ENCODE peak calls at places on chromosome 19, in eight cellular contexts. One of them, this sample, is unnamed.

GRCh38 chr19:30799854-30800755 is 427.9 kb downstream of the ZNF536 start:
- DNase-seq in GM12878: no peak
- DNase-seq in NB4: peak; percentile 12
- DNase-seq in K562: peak; percentile 57
- DNase-seq in HepG2: peak; percentile 3
- DNase-seq in HCT116: no peak
- DNase-seq in H1: peak; percentile 90
- DNase-seq in A549: peak; percentile 83
- DNase-seq in this sample: no peak

GRCh38 chr19:5354403-5354802 is 13.8 kb upstream of the PTPRS start:
- DNase-seq in HCT116: no peak
- DNase-seq in HepG2: peak; percentile 34
- DNase-seq in NB4: peak; percentile 42
- DNase-seq in H1: peak; percentile 76
- DNase-seq in A549: no peak
- DNase-seq in K562: peak; percentile 39
- DNase-seq in GM12878: no peak
- DNase-seq in this sample: no peak

GRCh38 chr19:45253396-45254027 is 2.4 kb downstream of the MARK4 start:
- DNase-seq in HCT116: no peak
- DNase-seq in A549: no peak
- DNase-seq in GM12878: no peak
- DNase-seq in K562: no peak
- DNase-seq in H1: no peak
- DNase-seq in HepG2: no peak
- DNase-seq in NB4: no peak
- DNase-seq in this sample: no peak

GRCh38 chr19:53962887-53963435 is at the start of gene CACNG8:
- DNase-seq in K562: no peak
- DNase-seq in GM12878: no peak
- DNase-seq in H1: no peak
- DNase-seq in HCT116: no peak
- DNase-seq in NB4: no peak
- DNase-seq in A549: no peak
- DNase-seq in HepG2: no peak
- DNase-seq in this sample: no peak

GRCh38 chr19:6264077-6264445 is 15.7 kb downstream of the MLLT1 start:
- DNase-seq in HCT116: no peak
- DNase-seq in A549: no peak
- DNase-seq in H1: no peak
- DNase-seq in GM12878: no peak
- DNase-seq in K562: no peak
- DNase-seq in HepG2: no peak
- DNase-seq in NB4: no peak
- DNase-seq in this sample: no peak

GRCh38 chr19:8988204-8988603 is 22.0 kb downstream of the MUC16 start:
- DNase-seq in K562: peak; percentile 56
- DNase-seq in GM12878: no peak
- DNase-seq in H1: peak; percentile 52
- DNase-seq in HepG2: no peak
- DNase-seq in NB4: peak; percentile 79
- DNase-seq in A549: peak; percentile 7
- DNase-seq in HCT116: peak; percentile 13
- DNase-seq in this sample: no peak

GRCh38 chr19:46898731-46899130 is 37.9 kb downstream of the ARHGAP35 start:
- DNase-seq in HepG2: no peak
- DNase-seq in K562: no peak
- DNase-seq in NB4: no peak
- DNase-seq in H1: no peak
- DNase-seq in GM12878: no peak
- DNase-seq in HCT116: no peak
- DNase-seq in A549: no peak
- DNase-seq in this sample: no peak

GRCh38 chr19:19185853-19186728 is 5.9 kb downstream of the BORCS8 start:
- DNase-seq in H1: peak; percentile 92
- DNase-seq in HepG2: peak; percentile 68
- DNase-seq in K562: peak; percentile 86
- DNase-seq in HCT116: peak; percentile 50
- DNase-seq in GM12878: no peak
- DNase-seq in NB4: peak; percentile 81
- DNase-seq in A549: no peak
- DNase-seq in this sample: peak; percentile 15

GRCh38 chr19:16581145-16581970 is 9.1 kb upstream of the SLC35E1 start:
- DNase-seq in H1: no peak
- DNase-seq in NB4: no peak
- DNase-seq in HCT116: no peak
- DNase-seq in K562: peak; percentile 75
- DNase-seq in HepG2: no peak
- DNase-seq in GM12878: no peak
- DNase-seq in A549: no peak
- DNase-seq in this sample: no peak

GRCh38 chr19:17902701-17903100 is 30.1 kb upstream of the CCDC124 start:
- DNase-seq in A549: no peak
- DNase-seq in NB4: no peak
- DNase-seq in HCT116: no peak
- DNase-seq in HepG2: no peak
- DNase-seq in K562: no peak
- DNase-seq in H1: no peak
- DNase-seq in GM12878: no peak
- DNase-seq in this sample: no peak

GRCh38 chr19:13260883-13261653 is 110.9 kb downstream of the IER2 start:
- DNase-seq in H1: no peak
- DNase-seq in NB4: peak; percentile 83
- DNase-seq in GM12878: peak; percentile 79
- DNase-seq in A549: peak; percentile 58
- DNase-seq in HCT116: peak; percentile 94
- DNase-seq in K562: peak; percentile 65
- DNase-seq in HepG2: no peak
- DNase-seq in this sample: peak; percentile 57

GRCh38 chr19:5644051-5644450 is 21.2 kb downstream of the SAFB start:
- DNase-seq in K562: no peak
- DNase-seq in GM12878: no peak
- DNase-seq in HepG2: no peak
- DNase-seq in A549: no peak
- DNase-seq in H1: no peak
- DNase-seq in NB4: no peak
- DNase-seq in HCT116: no peak
- DNase-seq in this sample: no peak

GRCh38 chr19:3117746-3118145 is 18.1 kb upstream of the GNA15 start:
- DNase-seq in HCT116: no peak
- DNase-seq in H1: no peak
- DNase-seq in NB4: no peak
- DNase-seq in GM12878: no peak
- DNase-seq in A549: no peak
- DNase-seq in HepG2: no peak
- DNase-seq in K562: no peak
- DNase-seq in this sample: no peak

DNA sequence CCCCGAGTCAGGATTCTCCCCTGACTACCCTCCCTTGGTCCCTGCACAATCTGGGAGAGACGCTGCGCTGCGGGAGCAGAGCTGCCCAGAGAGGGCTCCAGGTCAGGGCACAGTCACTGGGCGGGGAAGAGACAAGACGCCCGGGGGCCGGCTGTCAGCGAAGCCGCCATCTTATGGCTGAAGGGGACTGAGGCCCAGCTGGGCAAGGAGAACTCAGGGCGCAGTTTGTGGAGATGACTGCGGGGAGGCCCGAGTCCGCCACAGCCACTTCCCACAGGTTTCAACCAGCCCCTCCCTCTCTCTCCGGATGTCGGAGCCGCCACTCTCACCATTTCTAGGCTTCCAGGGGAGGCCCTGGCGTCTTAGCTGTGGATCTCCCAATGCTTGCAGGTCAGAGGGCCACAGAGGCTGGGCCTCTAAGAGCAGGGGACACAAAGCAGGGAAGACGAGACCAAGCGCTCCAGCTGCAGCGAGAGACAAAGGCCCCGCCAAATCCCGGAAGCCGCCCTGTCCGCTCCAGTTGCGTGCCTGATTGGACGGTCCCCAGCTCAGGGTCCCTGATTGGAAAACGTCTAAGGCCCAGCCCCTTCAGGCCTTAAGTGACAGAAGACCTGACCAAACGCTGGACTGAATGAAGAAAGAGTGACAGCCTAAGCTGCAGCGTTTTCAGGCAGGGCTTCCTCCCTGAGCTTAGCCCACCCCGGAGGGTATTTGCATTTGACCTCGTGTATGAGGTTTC is at the start of gene ZNF724:
- DNase-seq in HepG2: peak; percentile 97
- DNase-seq in GM12878: peak; percentile 95
- DNase-seq in NB4: peak; percentile 100
- DNase-seq in K562: peak; percentile 80
- DNase-seq in HCT116: peak; percentile 89
- DNase-seq in H1: peak; percentile 89
- DNase-seq in A549: peak; percentile 84
- DNase-seq in this sample: peak; percentile 94
- TF ChIP-seq POLR2A in HepG2: peak; percentile 84
- TF ChIP-seq POLR2A in GM12878: peak; percentile 87
- TF ChIP-seq POLR2A in NB4: peak; percentile 89
- TF ChIP-seq POLR2A in K562: peak; percentile 25
- TF ChIP-seq POLR2A in HCT116: no peak
- TF ChIP-seq POLR2A in H1: peak; percentile 79
- TF ChIP-seq POLR2A in A549: no peak
- TF ChIP-seq POLR2A in this sample: no peak

GRCh38 chr19:40191836-40192646 is 815 bp downstream of the MAP3K10 start:
- DNase-seq in HepG2: no peak
- DNase-seq in K562: peak; percentile 68
- DNase-seq in GM12878: no peak
- DNase-seq in A549: peak; percentile 70
- DNase-seq in HCT116: no peak
- DNase-seq in H1: peak; percentile 83
- DNase-seq in NB4: peak; percentile 37
- DNase-seq in this sample: peak; percentile 23

GRCh38 chr19:40193587-40193849 is 2.3 kb downstream of the MAP3K10 start:
- DNase-seq in K562: no peak
- DNase-seq in HCT116: no peak
- DNase-seq in H1: no peak
- DNase-seq in GM12878: no peak
- DNase-seq in A549: no peak
- DNase-seq in HepG2: no peak
- DNase-seq in NB4: no peak
- DNase-seq in this sample: no peak

GRCh38 chr19:40192758-40193586 is 1.7 kb downstream of the MAP3K10 start:
- DNase-seq in NB4: peak; percentile 5
- DNase-seq in HCT116: no peak
- DNase-seq in GM12878: no peak
- DNase-seq in K562: no peak
- DNase-seq in HepG2: no peak
- DNase-seq in H1: no peak
- DNase-seq in A549: no peak
- DNase-seq in this sample: no peak

GRCh38 chr19:40190891-40191835 is at the start of gene MAP3K10:
- DNase-seq in A549: peak; percentile 95
- DNase-seq in NB4: peak; percentile 59
- DNase-seq in K562: peak; percentile 85
- DNase-seq in GM12878: peak; percentile 12
- DNase-seq in H1: peak; percentile 82
- DNase-seq in HCT116: no peak
- DNase-seq in HepG2: peak; percentile 53
- DNase-seq in this sample: peak; percentile 61
- TF ChIP-seq MAX in A549: peak; percentile 37
- TF ChIP-seq MAX in NB4: no peak
- TF ChIP-seq MAX in K562: no peak
- TF ChIP-seq MAX in GM12878: no peak
- TF ChIP-seq MAX in H1: no peak
- TF ChIP-seq MAX in HCT116: peak; percentile 40
- TF ChIP-seq MAX in HepG2: no peak
- TF ChIP-seq MAX in this sample: no peak

DNA sequence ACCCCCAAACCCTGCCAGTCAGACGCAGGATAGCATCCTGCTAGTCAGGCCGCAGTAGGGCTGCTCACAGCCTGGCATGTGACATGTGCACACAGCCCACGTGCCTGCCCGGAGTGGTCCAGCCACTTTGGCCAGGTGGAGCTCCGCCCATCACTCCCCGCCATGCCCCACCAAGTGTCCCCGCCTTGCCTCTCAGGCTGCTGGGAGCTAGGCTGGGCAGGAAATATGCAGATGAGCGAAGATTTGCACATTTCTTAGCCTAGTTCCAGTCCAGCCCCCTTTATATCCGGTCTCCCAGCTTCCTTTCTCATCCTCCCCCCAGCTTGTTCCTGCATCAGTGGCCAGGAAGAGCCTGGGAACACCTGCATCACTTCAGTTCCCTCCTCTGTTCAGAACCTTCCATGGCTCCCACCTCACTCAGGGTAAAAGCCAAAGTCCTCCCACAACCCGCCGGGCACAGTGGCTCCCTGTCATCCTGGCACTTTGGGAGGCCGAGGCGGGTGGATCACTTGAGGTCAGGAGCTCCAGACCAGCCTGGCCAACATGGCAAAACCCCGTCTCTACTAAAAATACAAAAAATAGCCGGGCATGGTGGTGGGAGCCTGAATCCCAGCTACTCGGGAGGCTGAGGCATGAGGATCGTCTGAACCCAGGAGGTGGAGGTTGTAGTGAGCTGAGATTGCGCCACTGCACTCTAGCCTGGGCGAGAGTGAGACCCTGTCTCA is 2.3 kb upstream of the DOCK6 start:
- DNase-seq in A549: no peak
- DNase-seq in HCT116: no peak
- DNase-seq in H1: peak; percentile 63
- DNase-seq in HepG2: peak; percentile 31
- DNase-seq in GM12878: peak; percentile 8
- DNase-seq in NB4: no peak
- DNase-seq in K562: peak; percentile 31
- DNase-seq in this sample: peak; percentile 70
- TF ChIP-seq POLR2A in A549: no peak
- TF ChIP-seq POLR2A in HCT116: no peak
- TF ChIP-seq POLR2A in H1: no peak
- TF ChIP-seq POLR2A in HepG2: no peak
- TF ChIP-seq POLR2A in GM12878: no peak
- TF ChIP-seq POLR2A in NB4: no peak
- TF ChIP-seq POLR2A in K562: no peak
- TF ChIP-seq POLR2A in this sample: peak; percentile 43

DNA sequence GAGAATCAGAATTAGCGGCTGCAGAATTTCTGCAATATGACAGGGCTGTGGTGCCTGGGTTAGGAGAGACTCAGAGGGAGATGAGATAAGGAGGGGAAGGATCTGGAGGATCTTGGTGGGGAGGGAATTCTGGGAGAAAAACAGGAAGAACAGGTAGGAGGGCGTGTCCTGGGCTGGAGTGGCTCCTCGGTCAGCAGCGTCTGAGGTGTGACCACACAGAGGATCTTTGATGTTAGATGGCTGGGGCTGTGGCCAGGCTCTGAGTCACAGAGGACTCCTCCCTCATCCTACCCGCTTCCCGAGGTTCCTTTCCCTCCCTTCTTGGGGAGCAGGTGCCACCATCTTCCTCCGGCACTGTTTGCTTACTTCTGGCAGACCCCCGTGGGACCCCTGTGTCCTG is 6.4 kb upstream of the KLK6 start:
- DNase-seq in HepG2: no peak
- DNase-seq in K562: no peak
- DNase-seq in HCT116: peak; percentile 94
- DNase-seq in NB4: no peak
- DNase-seq in A549: peak; percentile 72
- DNase-seq in GM12878: no peak
- DNase-seq in H1: no peak
- DNase-seq in this sample: no peak
- TF ChIP-seq MAX in HepG2: no peak
- TF ChIP-seq MAX in K562: no peak
- TF ChIP-seq MAX in HCT116: peak; percentile 84
- TF ChIP-seq MAX in NB4: no peak
- TF ChIP-seq MAX in A549: no peak
- TF ChIP-seq MAX in GM12878: no peak
- TF ChIP-seq MAX in H1: no peak
- TF ChIP-seq MAX in this sample: no peak

This sample was measured in endothelial cell of umbilical vein.